ENCODE peak calls at places on chromosomes 16 and 17, in five cellular contexts. One of them, this sample, is unnamed.

GRCh38 chr17:31733326-31733725 is 125.7 kb downstream of the COPRS start:
- DNase-seq in PC-3: no peak
- DNase-seq in GM18507: no peak
- DNase-seq in activated naive CD4-positive, alpha-beta T cell treated with anti-CD3 and anti-CD28 coated beads, Interleukin-2, amount 50 U/mL, for 72 hours: no peak
- DNase-seq in NCI-H2081 treated with DMSO at 0.1 percent for 48 hours: no peak
- DNase-seq in this sample: no peak

GRCh38 chr16:78505544-78506371 is 406.3 kb downstream of the WWOX start:
- DNase-seq in PC-3: no peak
- DNase-seq in activated naive CD4-positive, alpha-beta T cell treated with anti-CD3 and anti-CD28 coated beads, Interleukin-2, amount 50 U/mL, for 72 hours: no peak
- DNase-seq in NCI-H2081 treated with DMSO at 0.1 percent for 48 hours: no peak
- DNase-seq in GM18507: no peak
- DNase-seq in this sample: peak; percentile 54

GRCh38 chr16:81647527-81647926 is 131.6 kb upstream of the PLCG2 start:
- DNase-seq in NCI-H2081 treated with DMSO at 0.1 percent for 48 hours: no peak
- DNase-seq in PC-3: peak; percentile 83
- DNase-seq in activated naive CD4-positive, alpha-beta T cell treated with anti-CD3 and anti-CD28 coated beads, Interleukin-2, amount 50 U/mL, for 72 hours: no peak
- DNase-seq in GM18507: no peak
- DNase-seq in this sample: no peak

GRCh38 chr17:2398655-2399571 is 1.9 kb downstream of the MNT start:
- DNase-seq in PC-3: peak; percentile 68
- DNase-seq in GM18507: no peak
- DNase-seq in activated naive CD4-positive, alpha-beta T cell treated with anti-CD3 and anti-CD28 coated beads, Interleukin-2, amount 50 U/mL, for 72 hours: peak; percentile 68
- DNase-seq in NCI-H2081 treated with DMSO at 0.1 percent for 48 hours: no peak
- DNase-seq in this sample: peak; percentile 57

GRCh38 chr17:78791840-78792709 is 10.0 kb upstream of the CYTH1 start:
- DNase-seq in PC-3: no peak
- DNase-seq in NCI-H2081 treated with DMSO at 0.1 percent for 48 hours: no peak
- DNase-seq in activated naive CD4-positive, alpha-beta T cell treated with anti-CD3 and anti-CD28 coated beads, Interleukin-2, amount 50 U/mL, for 72 hours: no peak
- DNase-seq in GM18507: no peak
- DNase-seq in this sample: no peak

GRCh38 chr17:18224428-18225120 is 861 bp upstream of the LLGL1 start:
- DNase-seq in activated naive CD4-positive, alpha-beta T cell treated with anti-CD3 and anti-CD28 coated beads, Interleukin-2, amount 50 U/mL, for 72 hours: no peak
- DNase-seq in PC-3: no peak
- DNase-seq in NCI-H2081 treated with DMSO at 0.1 percent for 48 hours: no peak
- DNase-seq in GM18507: no peak
- DNase-seq in this sample: no peak

GRCh38 chr16:49499018-49499785 is 125.6 kb downstream of the C16orf78 start:
- DNase-seq in activated naive CD4-positive, alpha-beta T cell treated with anti-CD3 and anti-CD28 coated beads, Interleukin-2, amount 50 U/mL, for 72 hours: peak; percentile 41
- DNase-seq in PC-3: no peak
- DNase-seq in NCI-H2081 treated with DMSO at 0.1 percent for 48 hours: no peak
- DNase-seq in GM18507: no peak
- DNase-seq in this sample: no peak

GRCh38 chr16:24853169-24853824 is 7.5 kb downstream of the SLC5A11 start:
- DNase-seq in activated naive CD4-positive, alpha-beta T cell treated with anti-CD3 and anti-CD28 coated beads, Interleukin-2, amount 50 U/mL, for 72 hours: no peak
- DNase-seq in PC-3: peak; percentile 16
- DNase-seq in GM18507: no peak
- DNase-seq in NCI-H2081 treated with DMSO at 0.1 percent for 48 hours: no peak
- DNase-seq in this sample: no peak

GRCh38 chr17:45852535-45853297 is 8.0 kb downstream of the SPPL2C start:
- DNase-seq in PC-3: peak; percentile 82
- DNase-seq in NCI-H2081 treated with DMSO at 0.1 percent for 48 hours: no peak
- DNase-seq in activated naive CD4-positive, alpha-beta T cell treated with anti-CD3 and anti-CD28 coated beads, Interleukin-2, amount 50 U/mL, for 72 hours: peak; percentile 65
- DNase-seq in GM18507: peak; percentile 23
- DNase-seq in this sample: peak; percentile 60

GRCh38 chr17:3903051-3903825 is 10.4 kb upstream of the CAMKK1 start:
- DNase-seq in NCI-H2081 treated with DMSO at 0.1 percent for 48 hours: no peak
- DNase-seq in activated naive CD4-positive, alpha-beta T cell treated with anti-CD3 and anti-CD28 coated beads, Interleukin-2, amount 50 U/mL, for 72 hours: no peak
- DNase-seq in GM18507: no peak
- DNase-seq in PC-3: no peak
- DNase-seq in this sample: no peak

GRCh38 chr16:83070416-83071199 is 443.8 kb downstream of the CDH13 start:
- DNase-seq in GM18507: no peak
- DNase-seq in NCI-H2081 treated with DMSO at 0.1 percent for 48 hours: no peak
- DNase-seq in PC-3: no peak
- DNase-seq in activated naive CD4-positive, alpha-beta T cell treated with anti-CD3 and anti-CD28 coated beads, Interleukin-2, amount 50 U/mL, for 72 hours: no peak
- DNase-seq in this sample: no peak

GRCh38 chr16:25996052-25996451 is 304.3 kb downstream of the HS3ST4 start:
- DNase-seq in PC-3: no peak
- DNase-seq in GM18507: no peak
- DNase-seq in activated naive CD4-positive, alpha-beta T cell treated with anti-CD3 and anti-CD28 coated beads, Interleukin-2, amount 50 U/mL, for 72 hours: no peak
- DNase-seq in NCI-H2081 treated with DMSO at 0.1 percent for 48 hours: no peak
- DNase-seq in this sample: no peak

GRCh38 chr17:18877104-18877503 is 19.2 kb downstream of the PRPSAP2 start:
- DNase-seq in PC-3: peak; percentile 79
- DNase-seq in GM18507: no peak
- DNase-seq in activated naive CD4-positive, alpha-beta T cell treated with anti-CD3 and anti-CD28 coated beads, Interleukin-2, amount 50 U/mL, for 72 hours: no peak
- DNase-seq in NCI-H2081 treated with DMSO at 0.1 percent for 48 hours: no peak
- DNase-seq in this sample: no peak

GRCh38 chr16:89324056-89325010 is 106.8 kb downstream of the ZNF778 start:
- DNase-seq in PC-3: peak; percentile 20
- DNase-seq in GM18507: peak; percentile 55
- DNase-seq in activated naive CD4-positive, alpha-beta T cell treated with anti-CD3 and anti-CD28 coated beads, Interleukin-2, amount 50 U/mL, for 72 hours: peak; percentile 78
- DNase-seq in NCI-H2081 treated with DMSO at 0.1 percent for 48 hours: no peak
- DNase-seq in this sample: no peak

GRCh38 chr17:78576389-78577112 is 645 bp downstream of the DNAH17 start:
- DNase-seq in GM18507: no peak
- DNase-seq in NCI-H2081 treated with DMSO at 0.1 percent for 48 hours: no peak
- DNase-seq in activated naive CD4-positive, alpha-beta T cell treated with anti-CD3 and anti-CD28 coated beads, Interleukin-2, amount 50 U/mL, for 72 hours: no peak
- DNase-seq in PC-3: no peak
- DNase-seq in this sample: no peak

GRCh38 chr17:62790554-62790953 is 17.6 kb downstream of the MARCHF10 start:
- DNase-seq in NCI-H2081 treated with DMSO at 0.1 percent for 48 hours: no peak
- DNase-seq in PC-3: peak; percentile 96
- DNase-seq in activated naive CD4-positive, alpha-beta T cell treated with anti-CD3 and anti-CD28 coated beads, Interleukin-2, amount 50 U/mL, for 72 hours: no peak
- DNase-seq in GM18507: no peak
- DNase-seq in this sample: no peak

GRCh38 chr16:30585022-30585399 is 486 bp downstream of the ZNF785 start:
- DNase-seq in activated naive CD4-positive, alpha-beta T cell treated with anti-CD3 and anti-CD28 coated beads, Interleukin-2, amount 50 U/mL, for 72 hours: no peak
- DNase-seq in NCI-H2081 treated with DMSO at 0.1 percent for 48 hours: no peak
- DNase-seq in GM18507: no peak
- DNase-seq in PC-3: peak; percentile 4
- DNase-seq in this sample: no peak

GRCh38 chr17:71118039-71118438 is 948.7 kb downstream of the KCNJ2 start:
- DNase-seq in PC-3: peak; percentile 89
- DNase-seq in NCI-H2081 treated with DMSO at 0.1 percent for 48 hours: peak; percentile 56
- DNase-seq in GM18507: no peak
- DNase-seq in activated naive CD4-positive, alpha-beta T cell treated with anti-CD3 and anti-CD28 coated beads, Interleukin-2, amount 50 U/mL, for 72 hours: no peak
- DNase-seq in this sample: no peak

GRCh38 chr17:47292206-47292605 is 31.5 kb upstream of the EFCAB13 start:
- DNase-seq in NCI-H2081 treated with DMSO at 0.1 percent for 48 hours: no peak
- DNase-seq in GM18507: no peak
- DNase-seq in activated naive CD4-positive, alpha-beta T cell treated with anti-CD3 and anti-CD28 coated beads, Interleukin-2, amount 50 U/mL, for 72 hours: no peak
- DNase-seq in PC-3: no peak
- DNase-seq in this sample: no peak

GRCh38 chr17:489758-490329 is 137.2 kb upstream of the RPH3AL start:
- DNase-seq in GM18507: peak; percentile 45
- DNase-seq in NCI-H2081 treated with DMSO at 0.1 percent for 48 hours: no peak
- DNase-seq in activated naive CD4-positive, alpha-beta T cell treated with anti-CD3 and anti-CD28 coated beads, Interleukin-2, amount 50 U/mL, for 72 hours: peak; percentile 74
- DNase-seq in PC-3: no peak
- DNase-seq in this sample: no peak

GRCh38 chr17:80284631-80285030 is 24.0 kb downstream of the RNF213 start:
- DNase-seq in activated naive CD4-positive, alpha-beta T cell treated with anti-CD3 and anti-CD28 coated beads, Interleukin-2, amount 50 U/mL, for 72 hours: no peak
- DNase-seq in GM18507: no peak
- DNase-seq in NCI-H2081 treated with DMSO at 0.1 percent for 48 hours: no peak
- DNase-seq in PC-3: peak; percentile 12
- DNase-seq in this sample: no peak

GRCh38 chr17:81323411-81323868 is 28.3 kb upstream of the SLC38A10 start:
- DNase-seq in activated naive CD4-positive, alpha-beta T cell treated with anti-CD3 and anti-CD28 coated beads, Interleukin-2, amount 50 U/mL, for 72 hours: no peak
- DNase-seq in PC-3: no peak
- DNase-seq in GM18507: no peak
- DNase-seq in NCI-H2081 treated with DMSO at 0.1 percent for 48 hours: no peak
- DNase-seq in this sample: no peak

GRCh38 chr16:89122322-89122831 is 28.7 kb downstream of the ACSF3 start:
- DNase-seq in NCI-H2081 treated with DMSO at 0.1 percent for 48 hours: peak; percentile 27
- DNase-seq in PC-3: no peak
- DNase-seq in activated naive CD4-positive, alpha-beta T cell treated with anti-CD3 and anti-CD28 coated beads, Interleukin-2, amount 50 U/mL, for 72 hours: peak; percentile 55
- DNase-seq in GM18507: no peak
- DNase-seq in this sample: no peak

GRCh38 chr16:899678-900060 is 71.1 kb downstream of the LMF1 start:
- DNase-seq in NCI-H2081 treated with DMSO at 0.1 percent for 48 hours: no peak
- DNase-seq in GM18507: no peak
- DNase-seq in PC-3: no peak
- DNase-seq in activated naive CD4-positive, alpha-beta T cell treated with anti-CD3 and anti-CD28 coated beads, Interleukin-2, amount 50 U/mL, for 72 hours: no peak
- DNase-seq in this sample: no peak

GRCh38 chr16:64012166-64012565 is 1109.7 kb downstream of the CDH11 start:
- DNase-seq in NCI-H2081 treated with DMSO at 0.1 percent for 48 hours: no peak
- DNase-seq in activated naive CD4-positive, alpha-beta T cell treated with anti-CD3 and anti-CD28 coated beads, Interleukin-2, amount 50 U/mL, for 72 hours: no peak
- DNase-seq in PC-3: no peak
- DNase-seq in GM18507: no peak
- DNase-seq in this sample: no peak

GRCh38 chr17:16007439-16007838 is 7.8 kb downstream of the TTC19 start:
- DNase-seq in PC-3: no peak
- DNase-seq in GM18507: no peak
- DNase-seq in activated naive CD4-positive, alpha-beta T cell treated with anti-CD3 and anti-CD28 coated beads, Interleukin-2, amount 50 U/mL, for 72 hours: no peak
- DNase-seq in NCI-H2081 treated with DMSO at 0.1 percent for 48 hours: no peak
- DNase-seq in this sample: no peak

GRCh38 chr17:21186399-21187187 is 27.4 kb downstream of the TMEM11 start:
- DNase-seq in PC-3: no peak
- DNase-seq in activated naive CD4-positive, alpha-beta T cell treated with anti-CD3 and anti-CD28 coated beads, Interleukin-2, amount 50 U/mL, for 72 hours: no peak
- DNase-seq in NCI-H2081 treated with DMSO at 0.1 percent for 48 hours: no peak
- DNase-seq in GM18507: no peak
- DNase-seq in this sample: no peak

GRCh38 chr17:63993368-63993990 is 4.7 kb upstream of the PRR29 start:
- DNase-seq in GM18507: no peak
- DNase-seq in activated naive CD4-positive, alpha-beta T cell treated with anti-CD3 and anti-CD28 coated beads, Interleukin-2, amount 50 U/mL, for 72 hours: peak; percentile 51
- DNase-seq in PC-3: no peak
- DNase-seq in NCI-H2081 treated with DMSO at 0.1 percent for 48 hours: no peak
- DNase-seq in this sample: no peak

GRCh38 chr16:3509470-3509928 is 8.7 kb downstream of the CLUAP1 start:
- DNase-seq in GM18507: no peak
- DNase-seq in PC-3: peak; percentile 72
- DNase-seq in NCI-H2081 treated with DMSO at 0.1 percent for 48 hours: no peak
- DNase-seq in activated naive CD4-positive, alpha-beta T cell treated with anti-CD3 and anti-CD28 coated beads, Interleukin-2, amount 50 U/mL, for 72 hours: peak; percentile 82
- DNase-seq in this sample: no peak

GRCh38 chr17:19317359-19318095 is 45.0 kb downstream of the B9D1 start:
- DNase-seq in NCI-H2081 treated with DMSO at 0.1 percent for 48 hours: no peak
- DNase-seq in PC-3: no peak
- DNase-seq in activated naive CD4-positive, alpha-beta T cell treated with anti-CD3 and anti-CD28 coated beads, Interleukin-2, amount 50 U/mL, for 72 hours: no peak
- DNase-seq in GM18507: peak; percentile 65
- DNase-seq in this sample: peak; percentile 98